ENCODE peak calls at places on chromosome 21, in six cellular contexts. Q is HepG2, Z is GM12878, S is A549, T is endothelial cell of umbilical vein, K is K562. X is an unnamed sample.

GRCh38 chr21:27569831-27570230 is 602.9 kb upstream of the ADAMTS5 start:
- DNase-seq in K (no peak), Z (no peak), T (peak; percentile 4), Q (no peak), S (no peak), X (no peak)

GRCh38 chr21:20999567-21000169 is 1.5 kb downstream of the NCAM2 start:
- DNase-seq in T (peak; percentile 46), Q (peak; percentile 9), S (no peak), K (peak; percentile 62), Z (no peak), X (peak; percentile 35)

GRCh38 chr21:33029975-33030461 is 4.3 kb downstream of the OLIG2 start:
- DNase-seq in Q (no peak), T (no peak), Z (no peak), S (no peak), K (no peak), X (no peak)

GRCh38 chr21:31193761-31194160 is 150.3 kb downstream of the TIAM1 start:
- DNase-seq in K (no peak), Q (no peak), Z (no peak), S (no peak), T (no peak), X (no peak)

GRCh38 chr21:35573472-35574389 is 486.6 kb downstream of the SETD4 start:
- DNase-seq in S (no peak), K (no peak), T (no peak), Q (peak; percentile 35), Z (no peak), X (no peak)

GRCh38 chr21:31018232-31018631 is 20.0 kb downstream of the KRTAP19-8 start:
- DNase-seq in K (no peak), Z (no peak), Q (no peak), S (no peak), T (no peak), X (no peak)

GRCh38 chr21:16476056-16476850 is 746.5 kb downstream of the USP25 start:
- DNase-seq in Z (no peak), S (no peak), T (peak; percentile 32), K (no peak), Q (no peak), X (no peak)

GRCh38 chr21:36089946-36090345 is 20.1 kb downstream of the CBR1 start:
- DNase-seq in K (no peak), Z (no peak), Q (no peak), T (no peak), S (no peak), X (no peak)

GRCh38 chr21:34609951-34610549 is 4.9 kb downstream of the RCAN1 start:
- DNase-seq in K (no peak), Q (no peak), Z (no peak), S (no peak), T (no peak), X (no peak)

GRCh38 chr21:16071082-16071481 is 341.3 kb downstream of the USP25 start:
- DNase-seq in Q (no peak), Z (no peak), K (no peak), T (no peak), S (no peak), X (no peak)

GRCh38 chr21:26776320-26777021 is 68.7 kb downstream of the ADAMTS1 start:
- DNase-seq in T (no peak), K (no peak), Q (no peak), S (no peak), Z (no peak), X (no peak)

GRCh38 chr21:35974801-35975200 is 85.5 kb downstream of the SETD4 start:
- DNase-seq in Q (peak; percentile 75), T (no peak), S (no peak), Z (no peak), K (no peak), X (no peak)

GRCh38 chr21:43598416-43599120 is 60.7 kb downstream of the HSF2BP start:
- DNase-seq in T (no peak), S (no peak), Z (no peak), Q (no peak), K (no peak), X (no peak)

GRCh38 chr21:46651121-46651520 is 15.6 kb downstream of the PRMT2 start:
- DNase-seq in Q (no peak), K (no peak), S (no peak), T (no peak), Z (no peak), X (no peak)

GRCh38 chr21:43318841-43319781 is 107.8 kb downstream of the SIK1 start:
- DNase-seq in T (no peak), Z (peak; percentile 19), S (no peak), Q (no peak), K (no peak), X (peak; percentile 80)

GRCh38 chr21:14675774-14676530 is 129.8 kb upstream of the SAMSN1 start:
- DNase-seq in Q (no peak), T (peak; percentile 30), S (no peak), Z (peak; percentile 48), K (no peak), X (peak; percentile 70)

GRCh38 chr21:31730687-31731111 is 1.2 kb downstream of the SCAF4 start:
- DNase-seq in Z (no peak), T (peak; percentile 39), K (peak; percentile 57), S (peak; percentile 10), Q (peak; percentile 12), X (peak; percentile 50)

GRCh38 chr21:21184771-21185528 is 186.7 kb downstream of the NCAM2 start:
- DNase-seq in Z (no peak), Q (no peak), K (no peak), T (no peak), S (no peak), X (no peak)

GRCh38 chr21:18384771-18385170 is 18.8 kb downstream of the TMPRSS15 start:
- DNase-seq in Q (no peak), Z (no peak), S (no peak), K (peak; percentile 4), T (peak; percentile 1), X (peak; percentile 27)

GRCh38 chr21:14120091-14120734 is 90.5 kb downstream of the LIPI start:
- DNase-seq in K (peak; percentile 43), T (no peak), S (no peak), Q (peak; percentile 11), Z (peak; percentile 23), X (peak; percentile 64)

GRCh38 chr21:35933466-35933865 is 126.9 kb downstream of the SETD4 start:
- DNase-seq in Z (no peak), Q (no peak), S (no peak), K (no peak), T (peak; percentile 90), X (peak; percentile 79)

GRCh38 chr21:36129219-36129618 is 5.7 kb upstream of the CBR3 start:
- DNase-seq in K (no peak), Q (no peak), T (no peak), Z (no peak), S (no peak), X (peak; percentile 21)

GRCh38 chr21:24938592-24938991 is 668.7 kb downstream of the MRPL39 start:
- DNase-seq in Q (no peak), T (no peak), Z (no peak), S (no peak), K (peak; percentile 5), X (no peak)

GRCh38 chr21:44800971-44801467 is 601 bp downstream of the UBE2G2 start:
- DNase-seq in T (peak; percentile 39), Q (peak; percentile 44), Z (no peak), K (peak; percentile 72), S (peak; percentile 62), X (peak; percentile 61)
- TF ChIP-seq CTCF in T (no peak), Q (peak; percentile 48), Z (peak; percentile 58), K (peak; percentile 72), S (peak; percentile 24), X (peak; percentile 27)

GRCh38 chr21:38986460-38987395 is 181.0 kb downstream of the ETS2 start:
- DNase-seq in Q (peak; percentile 30), T (no peak), S (no peak), K (no peak), Z (no peak), X (no peak)

GRCh38 chr21:38985423-38986378 is 180.0 kb downstream of the ETS2 start:
- DNase-seq in Z (peak; percentile 12), K (peak; percentile 91), S (no peak), T (no peak), Q (no peak), X (peak; percentile 89)

GRCh38 chr21:38989097-38989744 is 183.5 kb downstream of the ETS2 start:
- DNase-seq in T (no peak), Q (no peak), S (no peak), K (no peak), Z (no peak), X (no peak)

GRCh38 chr21:38988211-38989096 is 182.7 kb downstream of the ETS2 start:
- DNase-seq in T (no peak), K (no peak), Z (no peak), Q (no peak), S (no peak), X (no peak)

DNA sequence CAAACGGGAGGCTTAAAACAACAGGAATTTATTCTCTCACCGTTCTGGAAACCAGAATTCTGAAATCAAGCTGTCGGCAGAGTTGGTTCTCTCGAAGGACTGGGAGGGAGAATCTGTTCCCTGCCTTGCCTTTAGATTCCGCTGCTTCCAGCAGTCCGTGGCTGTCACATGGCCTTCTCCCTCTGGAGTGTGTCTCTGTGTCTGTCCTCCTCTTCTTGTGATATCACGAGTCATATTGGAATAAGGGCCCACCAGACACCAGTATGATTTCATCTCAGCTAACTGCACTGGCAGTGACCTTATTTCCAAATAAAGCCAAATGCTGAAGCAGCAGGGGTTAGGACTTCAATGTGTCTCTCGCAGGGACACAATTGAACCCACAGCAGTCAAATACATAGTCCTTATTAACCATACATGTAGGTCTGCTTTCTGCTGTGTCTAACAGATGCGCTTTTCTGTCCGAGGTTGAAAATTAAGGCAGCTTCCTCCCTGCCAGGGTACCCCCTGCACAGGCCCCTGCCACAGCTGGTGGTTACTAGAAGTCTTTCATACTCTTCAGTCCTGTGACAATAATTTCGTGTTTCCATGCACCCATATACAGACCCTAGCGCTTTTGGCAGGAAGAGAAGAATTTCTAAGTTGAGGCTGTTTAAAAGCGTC is 182.0 kb downstream of the ETS2 start:
- DNase-seq in Q (no peak), K (no peak), T (no peak), S (no peak), Z (no peak), X (peak; percentile 34)
- TF ChIP-seq MYC in Q (no peak), K (no peak), T (no peak), S (no peak), Z (no peak), X (no peak)

GRCh38 chr21:44952116-44952928 is 12.5 kb downstream of the SLX9 start:
- DNase-seq in T (no peak), Q (no peak), Z (no peak), S (no peak), K (no peak), X (no peak)
- TF ChIP-seq POLR2A in T (no peak), Q (no peak), Z (no peak), S (no peak), K (no peak), X (no peak)

DNA sequence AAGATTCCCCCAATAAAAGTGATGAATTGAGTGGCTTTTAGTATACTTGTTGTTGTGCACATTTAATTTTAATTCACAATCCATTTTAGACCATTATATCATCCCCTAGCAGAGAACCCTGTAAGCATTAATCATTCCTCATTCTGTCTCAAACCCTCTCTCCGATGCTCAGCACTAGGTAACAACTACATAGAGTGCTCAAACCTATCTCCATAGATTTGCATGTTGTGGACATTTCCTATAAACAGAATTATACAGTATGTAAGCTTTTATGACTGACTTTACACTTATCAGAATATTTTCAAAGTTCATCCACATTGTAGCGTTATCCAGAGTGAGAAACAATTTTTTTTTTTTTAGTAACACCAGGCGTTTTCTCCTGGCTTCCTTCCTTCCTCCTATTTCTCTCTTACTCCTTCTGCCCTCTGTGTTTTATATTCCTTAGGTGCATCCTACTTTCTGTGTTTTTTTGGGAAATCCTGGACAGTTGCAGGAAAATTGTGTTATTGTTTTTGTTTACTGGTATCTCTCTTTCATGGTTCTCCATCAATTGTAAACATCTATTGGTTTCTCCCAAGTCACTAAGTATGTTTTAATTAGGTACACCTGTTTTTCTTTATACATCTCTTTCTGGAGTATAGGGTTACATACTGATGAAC is 1528.0 kb upstream of the TPTE start:
- DNase-seq in K (no peak), Q (peak; percentile 92), S (no peak), T (no peak), Z (no peak), X (no peak)
- TF ChIP-seq CTCF in K (no peak), Q (no peak), S (no peak), T (no peak), Z (no peak), X (no peak)

X was measured in NB4.